ENCODE peak calls at places on chromosomes 6 and 20, in four cellular contexts. One of them, this sample, is unnamed.
A peak's percentile ranks its signal among the peaks of the same experiment; 100 is the strongest.

GRCh38 chr6:16238057-16238657 is at the start of gene GMPR:
- DNase-seq in activated CD8-positive, alpha-beta memory T cell treated with anti-CD3 and anti-CD28 coated beads, Interleukin-2, amount 50 U/mL, for 4 hours: peak; percentile 78
- DNase-seq in stimulated activated CD8-positive, alpha-beta memory T cell treated with anti-CD3 and anti-CD28 coated beads, Interleukin-15, amount 100 ng/mL, for 1 hour: peak; percentile 52
- DNase-seq in fibroblast of pulmonary artery: peak; percentile 59
- DNase-seq in this sample: peak; percentile 76

GRCh38 chr20:3502878-3503277 is 32.1 kb downstream of the ATRN start:
- DNase-seq in stimulated activated CD8-positive, alpha-beta memory T cell treated with anti-CD3 and anti-CD28 coated beads, Interleukin-15, amount 100 ng/mL, for 1 hour: no peak
- DNase-seq in fibroblast of pulmonary artery: no peak
- DNase-seq in activated CD8-positive, alpha-beta memory T cell treated with anti-CD3 and anti-CD28 coated beads, Interleukin-2, amount 50 U/mL, for 4 hours: no peak
- DNase-seq in this sample: no peak

GRCh38 chr6:135226537-135226936 is 45.4 kb downstream of the MYB start:
- DNase-seq in activated CD8-positive, alpha-beta memory T cell treated with anti-CD3 and anti-CD28 coated beads, Interleukin-2, amount 50 U/mL, for 4 hours: no peak
- DNase-seq in stimulated activated CD8-positive, alpha-beta memory T cell treated with anti-CD3 and anti-CD28 coated beads, Interleukin-15, amount 100 ng/mL, for 1 hour: no peak
- DNase-seq in fibroblast of pulmonary artery: no peak
- DNase-seq in this sample: no peak

GRCh38 chr20:9293145-9293544 is 221.2 kb upstream of the LAMP5 start:
- DNase-seq in activated CD8-positive, alpha-beta memory T cell treated with anti-CD3 and anti-CD28 coated beads, Interleukin-2, amount 50 U/mL, for 4 hours: no peak
- DNase-seq in fibroblast of pulmonary artery: no peak
- DNase-seq in stimulated activated CD8-positive, alpha-beta memory T cell treated with anti-CD3 and anti-CD28 coated beads, Interleukin-15, amount 100 ng/mL, for 1 hour: no peak
- DNase-seq in this sample: no peak

GRCh38 chr6:111427341-111428116 is 55.5 kb downstream of the REV3L start:
- DNase-seq in stimulated activated CD8-positive, alpha-beta memory T cell treated with anti-CD3 and anti-CD28 coated beads, Interleukin-15, amount 100 ng/mL, for 1 hour: no peak
- DNase-seq in fibroblast of pulmonary artery: peak; percentile 91
- DNase-seq in activated CD8-positive, alpha-beta memory T cell treated with anti-CD3 and anti-CD28 coated beads, Interleukin-2, amount 50 U/mL, for 4 hours: no peak
- DNase-seq in this sample: no peak

GRCh38 chr20:23050847-23051627 is 1.6 kb upstream of the THBD start:
- DNase-seq in fibroblast of pulmonary artery: peak; percentile 94
- DNase-seq in stimulated activated CD8-positive, alpha-beta memory T cell treated with anti-CD3 and anti-CD28 coated beads, Interleukin-15, amount 100 ng/mL, for 1 hour: no peak
- DNase-seq in activated CD8-positive, alpha-beta memory T cell treated with anti-CD3 and anti-CD28 coated beads, Interleukin-2, amount 50 U/mL, for 4 hours: no peak
- DNase-seq in this sample: no peak

GRCh38 chr6:43779864-43780260 is 9.9 kb downstream of the VEGFA start:
- DNase-seq in activated CD8-positive, alpha-beta memory T cell treated with anti-CD3 and anti-CD28 coated beads, Interleukin-2, amount 50 U/mL, for 4 hours: no peak
- DNase-seq in stimulated activated CD8-positive, alpha-beta memory T cell treated with anti-CD3 and anti-CD28 coated beads, Interleukin-15, amount 100 ng/mL, for 1 hour: no peak
- DNase-seq in fibroblast of pulmonary artery: no peak
- DNase-seq in this sample: no peak

GRCh38 chr20:5168582-5169396 is 42.0 kb downstream of the CDS2 start:
- DNase-seq in stimulated activated CD8-positive, alpha-beta memory T cell treated with anti-CD3 and anti-CD28 coated beads, Interleukin-15, amount 100 ng/mL, for 1 hour: no peak
- DNase-seq in activated CD8-positive, alpha-beta memory T cell treated with anti-CD3 and anti-CD28 coated beads, Interleukin-2, amount 50 U/mL, for 4 hours: no peak
- DNase-seq in fibroblast of pulmonary artery: peak; percentile 52
- DNase-seq in this sample: no peak

GRCh38 chr20:53194310-53194709 is 222.2 kb downstream of the TSHZ2 start:
- DNase-seq in activated CD8-positive, alpha-beta memory T cell treated with anti-CD3 and anti-CD28 coated beads, Interleukin-2, amount 50 U/mL, for 4 hours: no peak
- DNase-seq in stimulated activated CD8-positive, alpha-beta memory T cell treated with anti-CD3 and anti-CD28 coated beads, Interleukin-15, amount 100 ng/mL, for 1 hour: no peak
- DNase-seq in fibroblast of pulmonary artery: no peak
- DNase-seq in this sample: no peak

GRCh38 chr20:4060054-4060795 is 44.9 kb upstream of the RNF24 start:
- DNase-seq in activated CD8-positive, alpha-beta memory T cell treated with anti-CD3 and anti-CD28 coated beads, Interleukin-2, amount 50 U/mL, for 4 hours: no peak
- DNase-seq in stimulated activated CD8-positive, alpha-beta memory T cell treated with anti-CD3 and anti-CD28 coated beads, Interleukin-15, amount 100 ng/mL, for 1 hour: no peak
- DNase-seq in fibroblast of pulmonary artery: no peak
- DNase-seq in this sample: no peak

GRCh38 chr6:1916334-1916985 is 306.7 kb downstream of the FOXC1 start:
- DNase-seq in fibroblast of pulmonary artery: peak; percentile 23
- DNase-seq in activated CD8-positive, alpha-beta memory T cell treated with anti-CD3 and anti-CD28 coated beads, Interleukin-2, amount 50 U/mL, for 4 hours: no peak
- DNase-seq in stimulated activated CD8-positive, alpha-beta memory T cell treated with anti-CD3 and anti-CD28 coated beads, Interleukin-15, amount 100 ng/mL, for 1 hour: no peak
- DNase-seq in this sample: no peak

GRCh38 chr20:63522091-63522868 is 1.7 kb downstream of the PPDPF start:
- DNase-seq in stimulated activated CD8-positive, alpha-beta memory T cell treated with anti-CD3 and anti-CD28 coated beads, Interleukin-15, amount 100 ng/mL, for 1 hour: no peak
- DNase-seq in activated CD8-positive, alpha-beta memory T cell treated with anti-CD3 and anti-CD28 coated beads, Interleukin-2, amount 50 U/mL, for 4 hours: peak; percentile 14
- DNase-seq in fibroblast of pulmonary artery: no peak
- DNase-seq in this sample: no peak

GRCh38 chr6:10855233-10855632 is 16.9 kb upstream of the MAK start:
- DNase-seq in activated CD8-positive, alpha-beta memory T cell treated with anti-CD3 and anti-CD28 coated beads, Interleukin-2, amount 50 U/mL, for 4 hours: no peak
- DNase-seq in fibroblast of pulmonary artery: no peak
- DNase-seq in stimulated activated CD8-positive, alpha-beta memory T cell treated with anti-CD3 and anti-CD28 coated beads, Interleukin-15, amount 100 ng/mL, for 1 hour: no peak
- DNase-seq in this sample: no peak

GRCh38 chr6:104958178-104958520 is 1.2 kb downstream of the LIN28B start:
- DNase-seq in activated CD8-positive, alpha-beta memory T cell treated with anti-CD3 and anti-CD28 coated beads, Interleukin-2, amount 50 U/mL, for 4 hours: no peak
- DNase-seq in stimulated activated CD8-positive, alpha-beta memory T cell treated with anti-CD3 and anti-CD28 coated beads, Interleukin-15, amount 100 ng/mL, for 1 hour: no peak
- DNase-seq in fibroblast of pulmonary artery: no peak
- DNase-seq in this sample: no peak

GRCh38 chr6:39296745-39297640 is 17.2 kb downstream of the KCNK17 start:
- DNase-seq in activated CD8-positive, alpha-beta memory T cell treated with anti-CD3 and anti-CD28 coated beads, Interleukin-2, amount 50 U/mL, for 4 hours: no peak
- DNase-seq in stimulated activated CD8-positive, alpha-beta memory T cell treated with anti-CD3 and anti-CD28 coated beads, Interleukin-15, amount 100 ng/mL, for 1 hour: no peak
- DNase-seq in fibroblast of pulmonary artery: peak; percentile 9
- DNase-seq in this sample: no peak

GRCh38 chr20:49279677-49280462 is 2.0 kb upstream of the ZNFX1 start:
- DNase-seq in activated CD8-positive, alpha-beta memory T cell treated with anti-CD3 and anti-CD28 coated beads, Interleukin-2, amount 50 U/mL, for 4 hours: no peak
- DNase-seq in stimulated activated CD8-positive, alpha-beta memory T cell treated with anti-CD3 and anti-CD28 coated beads, Interleukin-15, amount 100 ng/mL, for 1 hour: no peak
- DNase-seq in fibroblast of pulmonary artery: no peak
- DNase-seq in this sample: no peak

GRCh38 chr6:137286926-137287325 is 67.7 kb upstream of the IFNGR1 start:
- DNase-seq in stimulated activated CD8-positive, alpha-beta memory T cell treated with anti-CD3 and anti-CD28 coated beads, Interleukin-15, amount 100 ng/mL, for 1 hour: no peak
- DNase-seq in activated CD8-positive, alpha-beta memory T cell treated with anti-CD3 and anti-CD28 coated beads, Interleukin-2, amount 50 U/mL, for 4 hours: no peak
- DNase-seq in fibroblast of pulmonary artery: no peak
- DNase-seq in this sample: no peak

GRCh38 chr20:45405566-45406259 is 2.4 kb upstream of the DBNDD2 start:
- DNase-seq in activated CD8-positive, alpha-beta memory T cell treated with anti-CD3 and anti-CD28 coated beads, Interleukin-2, amount 50 U/mL, for 4 hours: peak; percentile 28
- DNase-seq in stimulated activated CD8-positive, alpha-beta memory T cell treated with anti-CD3 and anti-CD28 coated beads, Interleukin-15, amount 100 ng/mL, for 1 hour: no peak
- DNase-seq in fibroblast of pulmonary artery: no peak
- DNase-seq in this sample: no peak

GRCh38 chr20:46025376-46025783 is 3.6 kb upstream of the SLC12A5 start:
- DNase-seq in fibroblast of pulmonary artery: no peak
- DNase-seq in stimulated activated CD8-positive, alpha-beta memory T cell treated with anti-CD3 and anti-CD28 coated beads, Interleukin-15, amount 100 ng/mL, for 1 hour: no peak
- DNase-seq in activated CD8-positive, alpha-beta memory T cell treated with anti-CD3 and anti-CD28 coated beads, Interleukin-2, amount 50 U/mL, for 4 hours: no peak
- DNase-seq in this sample: no peak

GRCh38 chr6:33200234-33201146 is at the start of the genes RXRB and SLC39A7:
- DNase-seq in stimulated activated CD8-positive, alpha-beta memory T cell treated with anti-CD3 and anti-CD28 coated beads, Interleukin-15, amount 100 ng/mL, for 1 hour: peak; percentile 98
- DNase-seq in activated CD8-positive, alpha-beta memory T cell treated with anti-CD3 and anti-CD28 coated beads, Interleukin-2, amount 50 U/mL, for 4 hours: peak; percentile 98
- DNase-seq in fibroblast of pulmonary artery: peak; percentile 100
- DNase-seq in this sample: peak; percentile 98

GRCh38 chr6:132483779-132484679 is 28.9 kb downstream of the STX7 start:
- DNase-seq in stimulated activated CD8-positive, alpha-beta memory T cell treated with anti-CD3 and anti-CD28 coated beads, Interleukin-15, amount 100 ng/mL, for 1 hour: peak; percentile 22
- DNase-seq in fibroblast of pulmonary artery: peak; percentile 84
- DNase-seq in activated CD8-positive, alpha-beta memory T cell treated with anti-CD3 and anti-CD28 coated beads, Interleukin-2, amount 50 U/mL, for 4 hours: peak; percentile 22
- DNase-seq in this sample: peak; percentile 4

GRCh38 chr6:43242908-43243648 is at the start of gene TTBK1:
- DNase-seq in fibroblast of pulmonary artery: no peak
- DNase-seq in activated CD8-positive, alpha-beta memory T cell treated with anti-CD3 and anti-CD28 coated beads, Interleukin-2, amount 50 U/mL, for 4 hours: no peak
- DNase-seq in stimulated activated CD8-positive, alpha-beta memory T cell treated with anti-CD3 and anti-CD28 coated beads, Interleukin-15, amount 100 ng/mL, for 1 hour: no peak
- DNase-seq in this sample: peak; percentile 29

GRCh38 chr20:62911701-62912280 is 14.5 kb downstream of the DIDO1 start:
- DNase-seq in activated CD8-positive, alpha-beta memory T cell treated with anti-CD3 and anti-CD28 coated beads, Interleukin-2, amount 50 U/mL, for 4 hours: no peak
- DNase-seq in fibroblast of pulmonary artery: no peak
- DNase-seq in stimulated activated CD8-positive, alpha-beta memory T cell treated with anti-CD3 and anti-CD28 coated beads, Interleukin-15, amount 100 ng/mL, for 1 hour: no peak
- DNase-seq in this sample: no peak

GRCh38 chr20:63424613-63425012 is 47.8 kb downstream of the KCNQ2 start:
- DNase-seq in stimulated activated CD8-positive, alpha-beta memory T cell treated with anti-CD3 and anti-CD28 coated beads, Interleukin-15, amount 100 ng/mL, for 1 hour: no peak
- DNase-seq in activated CD8-positive, alpha-beta memory T cell treated with anti-CD3 and anti-CD28 coated beads, Interleukin-2, amount 50 U/mL, for 4 hours: no peak
- DNase-seq in fibroblast of pulmonary artery: no peak
- DNase-seq in this sample: no peak

GRCh38 chr6:169863149-169863525 is 111.7 kb downstream of the ERMARD start:
- DNase-seq in activated CD8-positive, alpha-beta memory T cell treated with anti-CD3 and anti-CD28 coated beads, Interleukin-2, amount 50 U/mL, for 4 hours: no peak
- DNase-seq in stimulated activated CD8-positive, alpha-beta memory T cell treated with anti-CD3 and anti-CD28 coated beads, Interleukin-15, amount 100 ng/mL, for 1 hour: no peak
- DNase-seq in fibroblast of pulmonary artery: no peak
- DNase-seq in this sample: no peak

GRCh38 chr6:80143312-80143960 is 37.0 kb downstream of the BCKDHB start:
- DNase-seq in stimulated activated CD8-positive, alpha-beta memory T cell treated with anti-CD3 and anti-CD28 coated beads, Interleukin-15, amount 100 ng/mL, for 1 hour: no peak
- DNase-seq in fibroblast of pulmonary artery: peak; percentile 95
- DNase-seq in activated CD8-positive, alpha-beta memory T cell treated with anti-CD3 and anti-CD28 coated beads, Interleukin-2, amount 50 U/mL, for 4 hours: no peak
- DNase-seq in this sample: no peak

GRCh38 chr6:44349904-44350649 is 7.6 kb downstream of the SPATS1 start:
- DNase-seq in stimulated activated CD8-positive, alpha-beta memory T cell treated with anti-CD3 and anti-CD28 coated beads, Interleukin-15, amount 100 ng/mL, for 1 hour: no peak
- DNase-seq in activated CD8-positive, alpha-beta memory T cell treated with anti-CD3 and anti-CD28 coated beads, Interleukin-2, amount 50 U/mL, for 4 hours: no peak
- DNase-seq in fibroblast of pulmonary artery: no peak
- DNase-seq in this sample: no peak

GRCh38 chr6:111957623-111958315 is 84.5 kb upstream of the FYN start:
- DNase-seq in stimulated activated CD8-positive, alpha-beta memory T cell treated with anti-CD3 and anti-CD28 coated beads, Interleukin-15, amount 100 ng/mL, for 1 hour: no peak
- DNase-seq in fibroblast of pulmonary artery: no peak
- DNase-seq in activated CD8-positive, alpha-beta memory T cell treated with anti-CD3 and anti-CD28 coated beads, Interleukin-2, amount 50 U/mL, for 4 hours: no peak
- DNase-seq in this sample: no peak

GRCh38 chr6:24394777-24395437 is 7.8 kb upstream of the MRS2 start:
- DNase-seq in activated CD8-positive, alpha-beta memory T cell treated with anti-CD3 and anti-CD28 coated beads, Interleukin-2, amount 50 U/mL, for 4 hours: no peak
- DNase-seq in fibroblast of pulmonary artery: peak; percentile 63
- DNase-seq in stimulated activated CD8-positive, alpha-beta memory T cell treated with anti-CD3 and anti-CD28 coated beads, Interleukin-15, amount 100 ng/mL, for 1 hour: no peak
- DNase-seq in this sample: no peak

GRCh38 chr6:143449731-143450452 is 603 bp downstream of the ADAT2 start:
- DNase-seq in fibroblast of pulmonary artery: peak; percentile 46
- DNase-seq in stimulated activated CD8-positive, alpha-beta memory T cell treated with anti-CD3 and anti-CD28 coated beads, Interleukin-15, amount 100 ng/mL, for 1 hour: no peak
- DNase-seq in activated CD8-positive, alpha-beta memory T cell treated with anti-CD3 and anti-CD28 coated beads, Interleukin-2, amount 50 U/mL, for 4 hours: peak; percentile 22
- DNase-seq in this sample: peak; percentile 18

GRCh38 chr6:30882764-30883475 is 1.4 kb upstream of the DDR1 start:
- DNase-seq in activated CD8-positive, alpha-beta memory T cell treated with anti-CD3 and anti-CD28 coated beads, Interleukin-2, amount 50 U/mL, for 4 hours: no peak
- DNase-seq in fibroblast of pulmonary artery: no peak
- DNase-seq in stimulated activated CD8-positive, alpha-beta memory T cell treated with anti-CD3 and anti-CD28 coated beads, Interleukin-15, amount 100 ng/mL, for 1 hour: no peak
- DNase-seq in this sample: peak; percentile 28

GRCh38 chr6:150490586-150490985 is 109.1 kb upstream of the PLEKHG1 start:
- DNase-seq in activated CD8-positive, alpha-beta memory T cell treated with anti-CD3 and anti-CD28 coated beads, Interleukin-2, amount 50 U/mL, for 4 hours: no peak
- DNase-seq in stimulated activated CD8-positive, alpha-beta memory T cell treated with anti-CD3 and anti-CD28 coated beads, Interleukin-15, amount 100 ng/mL, for 1 hour: no peak
- DNase-seq in fibroblast of pulmonary artery: no peak
- DNase-seq in this sample: no peak

GRCh38 chr20:55439057-55439456 is 566.3 kb downstream of the CBLN4 start:
- DNase-seq in activated CD8-positive, alpha-beta memory T cell treated with anti-CD3 and anti-CD28 coated beads, Interleukin-2, amount 50 U/mL, for 4 hours: no peak
- DNase-seq in fibroblast of pulmonary artery: no peak
- DNase-seq in stimulated activated CD8-positive, alpha-beta memory T cell treated with anti-CD3 and anti-CD28 coated beads, Interleukin-15, amount 100 ng/mL, for 1 hour: no peak
- DNase-seq in this sample: no peak

GRCh38 chr6:85685713-85686112 is 43.0 kb upstream of the SYNCRIP start:
- DNase-seq in activated CD8-positive, alpha-beta memory T cell treated with anti-CD3 and anti-CD28 coated beads, Interleukin-2, amount 50 U/mL, for 4 hours: no peak
- DNase-seq in stimulated activated CD8-positive, alpha-beta memory T cell treated with anti-CD3 and anti-CD28 coated beads, Interleukin-15, amount 100 ng/mL, for 1 hour: no peak
- DNase-seq in fibroblast of pulmonary artery: no peak
- DNase-seq in this sample: no peak

This sample was measured in stimulated activated CD4-positive, alpha-beta T cell treated with anti-CD3 and anti-CD28 coated beads, Interleukin-4, amount 100 ng/mL, for 1 hour.